ENCODE peak calls at places on chromosomes 5 and 9, in five cellular contexts. T, J, E, F and P are unnamed samples. For H3K27me3, the result is how much of the 10 kb centered on the place peaks cover.

GRCh38 chr9:75146229-75146628 is 57.9 kb downstream of the OSTF1 start:
- DNase-seq in T (no peak), E (no peak), J (no peak), F (no peak), P (no peak)

GRCh38 chr5:138793481-138794010 is 40.3 kb downstream of the CTNNA1 start:
- DNase-seq in E (no peak), J (no peak), F (no peak), T (no peak), P (peak)

GRCh38 chr9:94445846-94446245 is 109.0 kb upstream of the PCAT7 start:
- DNase-seq in J (peak), T (no peak), F (no peak), E (no peak), P (no peak)

GRCh38 chr9:91445135-91445534 is 21.5 kb upstream of the NFIL3 start:
- DNase-seq in T (no peak), J (no peak), F (no peak), E (no peak), P (no peak)

GRCh38 chr5:156838966-156839365 is 11.1 kb upstream of the PPP1R2B start:
- DNase-seq in F (no peak), J (no peak), E (no peak), T (no peak), P (no peak)

GRCh38 chr9:92714016-92714415 is 44.1 kb upstream of the IPPK start:
- DNase-seq in J (no peak), T (no peak), F (no peak), E (no peak), P (no peak)

GRCh38 chr5:91223886-91224285 is 159.2 kb downstream of the ARRDC3 start:
- DNase-seq in J (no peak), F (no peak), E (no peak), T (no peak), P (peak)

GRCh38 chr9:109923371-109923770 is 143.4 kb downstream of the PALM2AKAP2 start:
- DNase-seq in F (no peak), J (no peak), T (peak), E (peak), P (no peak)

GRCh38 chr5:172641359-172642045 is 439 bp downstream of the NEURL1B start:
- DNase-seq in T (no peak), F (no peak), E (peak), J (peak), P (no peak)

GRCh38 chr9:93630806-93631411 is 54.5 kb downstream of the PHF2 start:
- DNase-seq in J (no peak), F (no peak), E (no peak), T (no peak), P (no peak)

GRCh38 chr5:81513982-81514381 is 120.0 kb upstream of the ACOT12 start:
- DNase-seq in E (no peak), F (no peak), J (no peak), T (no peak), P (no peak)

GRCh38 chr9:100472725-100473261 is at the start of gene TMEFF1:
- DNase-seq in J (peak), T (peak), F (no peak), E (peak), P (no peak)

GRCh38 chr5:179371123-179371515 is 25.9 kb upstream of the ADAMTS2 start:
- DNase-seq in J (no peak), T (no peak), E (no peak), F (no peak), P (no peak)

GRCh38 chr9:137762414-137763061 is 115.0 kb upstream of the CACNA1B start:
- DNase-seq in T (no peak), E (no peak), F (no peak), J (no peak), P (no peak)

GRCh38 chr5:92801921-92802320 is 779.1 kb downstream of the NR2F1-AS1 start:
- DNase-seq in F (no peak), E (no peak), J (peak), T (no peak), P (no peak)

GRCh38 chr5:124605516-124605915 is 140.9 kb downstream of the ZNF608 start:
- DNase-seq in T (peak), E (no peak), J (no peak), F (peak), P (no peak)

GRCh38 chr9:92715488-92716231 is 45.7 kb upstream of the IPPK start:
- DNase-seq in J (peak), T (no peak), E (no peak), F (no peak), P (no peak)

GRCh38 chr9:124964604-124965003 is 23.7 kb upstream of the GOLGA1 start:
- DNase-seq in J (no peak), E (no peak), T (no peak), F (no peak), P (no peak)

GRCh38 chr9:132031869-132032583 is 47.6 kb downstream of the MED27 start:
- DNase-seq in T (no peak), J (no peak), E (no peak), F (no peak), P (no peak)

GRCh38 chr9:131349881-131350563 is 43.9 kb upstream of the PRRC2B start:
- DNase-seq in T (peak), J (peak), F (peak), E (peak), P (no peak)

GRCh38 chr5:43699910-43700309 is 96.9 kb downstream of the NNT start:
- DNase-seq in T (no peak), E (no peak), F (no peak), J (no peak), P (no peak)

GRCh38 chr9:27954858-27955257 is 381.6 kb upstream of the C9orf72 start:
- DNase-seq in T (no peak), J (no peak), F (no peak), E (no peak), P (no peak)

GRCh38 chr5:65625743-65626142 is 916 bp downstream of the SHLD3 start:
- DNase-seq in J (no peak), E (peak), F (no peak), T (no peak), P (no peak)

GRCh38 chr5:50401337-50401736 is 39.8 kb downstream of the EMB start:
- DNase-seq in T (no peak), E (no peak), J (no peak), F (no peak), P (no peak)

GRCh38 chr5:156641690-156642089 is 208.4 kb upstream of the PPP1R2B start:
- DNase-seq in T (no peak), F (no peak), J (no peak), E (no peak), P (peak)

DNA sequence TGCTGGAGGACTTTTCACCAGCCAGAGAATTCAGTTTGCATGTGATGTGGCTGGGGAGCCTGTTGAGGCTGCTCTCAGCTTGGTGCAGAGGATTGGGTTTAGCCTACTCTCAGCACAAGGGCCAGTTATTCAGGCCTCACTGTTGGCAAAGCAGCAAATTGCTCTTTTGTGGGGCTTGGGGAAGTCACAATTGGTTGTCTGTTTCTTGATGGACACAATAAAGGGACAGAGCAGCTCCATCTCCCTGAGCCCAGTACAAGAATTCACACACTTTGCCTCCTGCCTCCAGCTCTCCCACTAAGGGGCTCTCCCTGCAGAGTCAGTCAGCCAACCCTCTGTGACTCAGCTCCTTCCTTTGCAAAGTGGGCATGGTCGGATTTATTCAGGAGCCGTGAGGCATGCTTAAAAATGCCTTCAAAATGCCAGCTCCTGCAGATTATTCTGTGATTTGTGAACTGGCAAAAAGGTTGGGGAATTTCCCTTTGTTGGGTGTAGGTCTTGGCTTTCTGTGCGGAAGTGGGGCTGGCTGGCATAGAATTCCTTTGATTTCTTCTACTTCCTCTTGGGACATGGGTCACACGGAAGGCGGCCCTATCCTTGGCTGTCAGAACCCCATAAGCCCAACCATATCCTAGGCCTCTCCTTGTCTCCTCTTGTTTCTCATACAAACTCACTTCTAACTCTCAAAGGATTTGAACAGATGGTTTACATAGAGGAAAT is 118.6 kb upstream of the CD180 start:
- DNase-seq in F (no peak), E (no peak), T (no peak), J (no peak), P (no peak)
- TF ChIP-seq CTCF in F (no peak), E (no peak), T (no peak), J (no peak), P (no peak)

GRCh38 chr5:56144211-56144610 is 88.9 kb downstream of the ANKRD55 start:
- DNase-seq in J (no peak), T (no peak), F (no peak), E (no peak), P (no peak)
- H3K4me3 ChIP-seq in J (no peak), T (no peak), F (no peak), E (no peak), P (no peak)

GRCh38 chr5:54764102-54764501 is 221.3 kb downstream of the ESM1 start:
- DNase-seq in E (no peak), F (no peak), J (no peak), T (no peak), P (no peak)
- H3K27me3 ChIP-seq in E (under half), F (under half), J (under half), T (under half), P (under half)

DNA sequence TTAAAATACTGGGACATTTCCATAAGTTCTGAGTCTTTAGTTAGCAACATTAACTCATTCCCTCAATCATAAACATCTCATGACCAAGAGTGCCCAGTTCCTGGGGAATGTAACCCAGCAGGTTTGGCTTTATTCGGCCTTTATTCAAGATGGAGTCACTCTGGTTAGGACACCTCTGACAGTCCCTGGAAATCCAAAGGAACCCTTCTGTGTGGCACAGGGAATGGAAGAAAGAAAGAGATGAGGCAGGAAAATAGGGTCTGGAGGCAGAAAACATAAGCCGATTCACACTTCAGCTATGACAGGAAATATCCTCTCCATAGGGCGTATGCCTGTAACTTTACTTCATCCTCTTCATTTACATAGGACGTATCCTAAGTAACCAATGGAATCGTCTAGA is 53.5 kb downstream of the FXN start:
- DNase-seq in T (no peak), F (no peak), E (no peak), J (no peak), P (no peak)
- TF ChIP-seq CTCF in T (no peak), F (no peak), E (no peak), J (no peak), P (no peak)

GRCh38 chr9:134642385-134643181 is 980 bp downstream of the COL5A1 start:
- DNase-seq in F (peak), J (peak), T (peak), E (peak), P (peak)

GRCh38 chr9:134639994-134640393 is 1.6 kb upstream of the COL5A1 start:
- DNase-seq in J (no peak), T (no peak), E (no peak), F (no peak), P (no peak)

GRCh38 chr9:134640491-134641172 is 971 bp upstream of the COL5A1 start:
- DNase-seq in T (no peak), J (no peak), F (no peak), E (no peak), P (no peak)

GRCh38 chr9:134641989-134642384 is 384 bp downstream of the COL5A1 start:
- DNase-seq in F (no peak), T (no peak), J (peak), E (no peak), P (no peak)

DNA sequence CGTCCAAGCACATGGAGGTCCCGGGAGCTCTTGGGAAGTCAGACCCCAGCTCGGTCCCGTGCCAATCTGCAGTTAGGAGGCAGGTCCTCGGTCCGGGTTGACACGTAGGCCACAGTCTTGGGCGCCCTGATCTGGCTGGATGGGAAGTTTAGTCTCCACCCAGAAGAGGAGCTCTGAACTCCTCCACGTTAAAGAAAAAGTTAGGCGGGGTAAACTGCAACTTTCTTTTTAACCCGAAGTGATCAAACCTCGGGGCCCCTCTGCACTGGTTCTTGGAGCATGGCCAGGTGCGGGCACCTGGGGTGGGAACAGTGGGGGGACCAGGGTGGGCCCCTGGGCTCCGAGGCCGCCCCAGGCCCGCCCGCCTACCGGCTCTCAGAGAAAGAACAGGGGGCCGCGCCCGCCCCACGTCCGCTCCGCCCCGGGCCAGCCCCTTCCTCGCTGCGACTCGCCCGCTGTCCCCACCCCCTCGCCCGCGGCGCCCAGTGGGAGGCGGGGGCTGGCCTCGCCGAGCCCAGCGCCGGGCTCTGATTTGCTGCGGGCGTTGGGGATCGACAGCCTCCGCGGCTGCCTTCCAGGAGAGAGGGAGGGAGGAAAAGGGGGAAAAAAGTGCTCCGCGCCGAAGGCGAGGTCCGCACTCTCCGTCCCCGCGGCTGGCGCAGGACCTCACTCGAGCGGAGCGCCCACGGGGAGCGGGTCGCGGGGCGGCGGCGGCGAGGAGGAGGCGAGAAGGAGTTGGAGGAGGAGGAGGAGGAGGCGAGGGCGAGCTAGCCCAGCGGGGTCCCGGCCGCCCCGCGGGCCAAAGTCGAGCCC is at the start of gene COL5A1:
- DNase-seq in F (peak), E (peak), J (peak), T (peak), P (peak)
- H3K4me3 ChIP-seq in F (peak), E (peak), J (peak), T (peak), P (peak)

GRCh38 chr9:886886-887285 is 45.4 kb downstream of the DMRT1 start:
- DNase-seq in T (no peak), J (no peak), F (no peak), E (no peak), P (no peak)
- H3K27me3 ChIP-seq in T (under half), J (under half), F (under half), E (under half), P (under half)

DNA sequence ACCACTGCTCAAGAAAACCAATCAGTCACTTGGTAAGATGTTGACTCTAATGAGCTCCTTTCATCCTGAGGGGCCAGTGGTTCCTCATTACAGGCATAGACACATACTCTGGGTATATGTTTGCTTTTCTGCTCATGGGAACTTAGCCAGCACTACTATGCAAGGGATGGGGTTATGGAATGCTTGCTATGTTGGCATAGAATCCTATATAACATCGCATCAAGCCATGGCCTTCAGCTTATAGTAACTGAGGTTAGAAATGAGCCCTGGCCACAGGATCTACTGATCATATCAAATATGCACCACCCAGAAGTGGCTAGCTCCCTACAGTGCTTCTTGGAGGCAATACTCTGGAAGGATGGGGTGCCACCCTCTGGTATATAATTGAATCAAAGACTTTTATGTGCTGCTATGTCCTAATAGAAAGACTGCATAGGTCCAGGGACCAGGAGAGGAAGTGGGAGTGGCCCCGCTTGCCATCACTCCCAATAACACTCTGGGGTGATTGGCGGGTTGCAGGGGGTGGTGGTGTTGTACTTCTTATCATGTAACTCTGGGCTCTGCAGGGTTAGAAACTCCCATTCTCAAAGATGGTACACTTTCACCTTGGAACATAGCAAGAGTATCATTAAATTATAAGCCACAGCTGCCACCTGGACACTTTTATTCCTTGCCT is 70.3 kb downstream of the ZNF366 start:
- DNase-seq in J (no peak), F (no peak), T (no peak), E (no peak), P (no peak)
- TF ChIP-seq CTCF in J (no peak), F (no peak), T (no peak), E (no peak), P (no peak)

GRCh38 chr9:127562841-127563523 is 49.1 kb upstream of the STXBP1 start:
- DNase-seq in J (no peak), F (peak), T (no peak), E (no peak), P (no peak)
- H3K4me3 ChIP-seq in J (no peak), F (no peak), T (no peak), E (no peak), P (no peak)

GRCh38 chr9:126671381-126671831 is 57.7 kb downstream of the LMX1B start:
- DNase-seq in E (peak), J (no peak), T (no peak), F (no peak), P (no peak)
- H3K27me3 ChIP-seq in E (under half), J (half or more), T (under half), F (under half), P (under half)

DNA sequence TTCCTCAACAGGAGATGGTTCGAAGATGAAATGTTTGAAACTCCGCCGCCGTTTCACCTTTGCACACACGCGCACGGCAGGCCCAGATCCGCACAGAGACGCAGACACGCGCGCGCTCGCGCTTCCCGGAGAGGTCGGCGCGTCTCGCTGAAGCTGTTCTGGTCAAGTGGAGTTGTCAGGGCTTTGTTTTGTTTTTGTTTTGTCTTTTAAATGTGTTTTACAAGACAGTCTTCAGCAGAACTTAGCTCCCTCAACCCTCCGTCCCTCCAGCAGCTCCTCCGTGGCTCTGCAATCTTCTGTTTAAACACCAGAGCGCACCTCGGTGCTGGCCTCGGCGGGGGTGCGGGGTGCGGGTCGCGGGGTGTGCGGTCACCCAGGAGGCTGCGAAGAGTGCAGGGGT is 5.3 kb upstream of the IRX2 start:
- DNase-seq in F (no peak), J (peak), E (peak), T (no peak), P (no peak)
- TF ChIP-seq CTCF in F (no peak), J (no peak), E (no peak), T (no peak), P (peak)